ENCODE peak calls at places on chromosomes 4 and X, in ten cellular contexts. W is activated CD8-positive, alpha-beta T cell treated with anti-CD3 and anti-CD28 coated beads, Interleukin-2, amount 10 ng/mL, durations not matched to agents 7 days and 5 days; Q is ovary; X is HCT116; T is NCI-H1092; U is renal cortical epithelial cell; B is HL-60; C is transverse colon; G is memory B cell; P is globus pallidus. Y is an unnamed sample.

GRCh38 chr4:8590546-8590880 is 2.1 kb upstream of the CPZ start:
- DNase-seq in W (no peak), Q (peak; percentile 22), X (no peak), T (no peak), U (no peak), B (no peak), C (no peak), G (no peak), P (no peak), Y (no peak)

GRCh38 chrX:24271262-24271661 is 42.6 kb downstream of the SUPT20HL2 start:
- DNase-seq in W (no peak), Q (no peak), X (no peak), T (no peak), U (no peak), B (no peak), C (no peak), G (no peak), P (no peak), Y (no peak)

GRCh38 chrX:120457766-120458180 is 11.3 kb downstream of the LAMP2 start:
- DNase-seq in W (no peak), Q (no peak), X (no peak), T (no peak), U (peak; percentile 90), B (no peak), C (no peak), G (no peak), P (no peak), Y (no peak)

GRCh38 chr4:106869551-106869950 is 166.6 kb downstream of the DKK2 start:
- DNase-seq in W (no peak), Q (no peak), X (no peak), T (no peak), U (peak; percentile 32), B (peak; percentile 14), C (no peak), G (no peak), P (no peak), Y (no peak)

GRCh38 chr4:8644461-8644891 is 51.9 kb downstream of the CPZ start:
- DNase-seq in W (no peak), Q (no peak), X (no peak), T (no peak), U (no peak), B (no peak), C (no peak), G (no peak), P (no peak), Y (no peak)

GRCh38 chr4:51880016-51880915 is 37.3 kb downstream of the DCUN1D4 start:
- DNase-seq in W (no peak), Q (no peak), X (no peak), T (no peak), U (peak; percentile 36), B (no peak), C (no peak), G (no peak), P (no peak), Y (no peak)

GRCh38 chrX:13750812-13751211 is 16.3 kb downstream of the OFD1 start:
- DNase-seq in W (no peak), Q (no peak), X (no peak), T (no peak), U (no peak), B (no peak), C (no peak), G (no peak), P (no peak), Y (no peak)

GRCh38 chr4:42642136-42642797 is 14.6 kb downstream of the ATP8A1 start:
- DNase-seq in W (no peak), Q (no peak), X (no peak), T (no peak), U (no peak), B (no peak), C (no peak), G (no peak), P (no peak), Y (no peak)

GRCh38 chr4:1167244-1167949 is 5.0 kb downstream of the SPON2 start:
- DNase-seq in W (peak; percentile 95), Q (peak; percentile 81), X (peak; percentile 94), T (peak; percentile 82), U (peak; percentile 41), B (peak; percentile 96), C (peak; percentile 92), G (peak; percentile 77), P (peak; percentile 57), Y (peak; percentile 86)

GRCh38 chr4:122003335-122003734 is 51.5 kb upstream of the TRPC3 start:
- DNase-seq in W (peak; percentile 34), Q (no peak), X (peak; percentile 42), T (peak; percentile 12), U (no peak), B (peak; percentile 18), C (peak; percentile 48), G (peak; percentile 24), P (peak; percentile 9), Y (peak; percentile 38)

GRCh38 chrX:68463880-68464279 is 30.6 kb upstream of the OPHN1 start:
- DNase-seq in W (no peak), Q (no peak), X (no peak), T (no peak), U (no peak), B (no peak), C (no peak), G (no peak), P (no peak), Y (no peak)

Y was measured in colonic mucosa.